ENCODE peak calls at places on chromosome 22, in seven cellular contexts. B, V, D, R, H, U and P are unnamed samples. For H3K36me3, the result is how much of the 10 kb centered on the place peaks cover.

GRCh38 chr22:29029202-29030000 is 32.2 kb downstream of the C22orf31 start:
- DNase-seq in B (no peak), V (no peak), D (peak), R (no peak), H (no peak), U (no peak), P (no peak)

GRCh38 chr22:47697861-47698260 is 935.4 kb downstream of the TBC1D22A start:
- DNase-seq in B (no peak), V (no peak), D (no peak), R (no peak), H (no peak), U (no peak), P (no peak)

GRCh38 chr22:38754247-38755154 is 1.3 kb downstream of the SUN2 start:
- DNase-seq in B (no peak), V (peak), D (peak), R (peak), H (peak), U (no peak), P (peak)

GRCh38 chr22:29337631-29338284 is 22.3 kb upstream of the RASL10A start:
- DNase-seq in B (no peak), V (no peak), D (no peak), R (no peak), H (no peak), U (no peak), P (no peak)

GRCh38 chr22:50544078-50544745 is 1.5 kb upstream of the KLHDC7B start:
- DNase-seq in B (peak), V (no peak), D (peak), R (peak), H (peak), U (peak), P (peak)

GRCh38 chr22:44451016-44451415 is 47.0 kb downstream of the RTL6 start:
- DNase-seq in B (no peak), V (no peak), D (no peak), R (no peak), H (peak), U (no peak), P (no peak)

GRCh38 chr22:38148252-38148651 is 33.4 kb downstream of the PLA2G6 start:
- DNase-seq in B (no peak), V (peak), D (no peak), R (no peak), H (no peak), U (no peak), P (no peak)

GRCh38 chr22:29266564-29267461 is 968 bp downstream of the RHBDD3 start:
- DNase-seq in B (no peak), V (no peak), D (peak), R (no peak), H (no peak), U (no peak), P (no peak)

GRCh38 chr22:29072979-29073617 is at the start of gene KREMEN1:
- DNase-seq in B (no peak), V (no peak), D (peak), R (no peak), H (no peak), U (no peak), P (no peak)

GRCh38 chr22:26581026-26581425 is 8.9 kb downstream of the TPST2 start:
- DNase-seq in B (no peak), V (no peak), D (no peak), R (no peak), H (no peak), U (no peak), P (no peak)

GRCh38 chr22:30893434-30894370 is 74.9 kb downstream of the MORC2 start:
- DNase-seq in B (no peak), V (no peak), D (no peak), R (no peak), H (no peak), U (no peak), P (no peak)

GRCh38 chr22:45615364-45615763 is 56.3 kb upstream of the ATXN10 start:
- DNase-seq in B (no peak), V (no peak), D (no peak), R (no peak), H (no peak), U (no peak), P (no peak)

GRCh38 chr22:50252081-50253045 is 1.3 kb upstream of the HDAC10 start:
- DNase-seq in B (peak), V (peak), D (peak), R (peak), H (peak), U (peak), P (peak)

GRCh38 chr22:32810241-32811133 is 9.0 kb downstream of the TIMP3 start:
- DNase-seq in B (no peak), V (peak), D (peak), R (no peak), H (no peak), U (no peak), P (no peak)

GRCh38 chr22:41919357-41920224 is 4.7 kb upstream of the SHISA8 start:
- DNase-seq in B (no peak), V (no peak), D (peak), R (no peak), H (peak), U (no peak), P (peak)

GRCh38 chr22:41687901-41688364 is 734 bp downstream of the SNU13 start:
- DNase-seq in B (no peak), V (peak), D (peak), R (no peak), H (peak), U (no peak), P (peak)

DNA sequence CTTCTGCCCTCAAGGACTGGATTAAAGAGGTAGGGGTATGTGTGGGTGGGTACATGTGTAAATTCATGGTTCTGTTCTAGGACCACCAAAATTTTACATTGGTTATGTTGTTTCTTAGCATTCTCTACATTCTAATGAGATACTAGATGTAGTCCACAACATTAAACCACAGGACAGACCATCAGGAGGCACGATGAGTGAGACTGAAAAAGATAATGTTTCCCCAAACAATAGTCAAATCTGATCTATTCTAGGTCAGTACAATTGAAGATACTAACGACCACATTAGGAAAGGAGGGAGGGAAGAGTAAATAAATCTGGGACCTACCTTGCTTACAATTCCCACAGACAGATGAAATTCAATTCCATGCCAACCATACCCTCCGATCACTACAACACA is 42.2 kb downstream of the MRTFA start:
- DNase-seq in B (no peak), V (no peak), D (no peak), R (no peak), H (no peak), U (no peak), P (no peak)
- H3K36me3 ChIP-seq in B (under half), V (under half), D (under half), R (under half), H (under half), U (under half), P (under half)

GRCh38 chr22:21629262-21630149 is at the start of gene YDJC:
- DNase-seq in B (peak), V (peak), D (peak), R (peak), H (peak), U (peak), P (peak)

GRCh38 chr22:21631025-21631424 is 1.2 kb upstream of the YDJC start:
- DNase-seq in B (no peak), V (no peak), D (no peak), R (no peak), H (no peak), U (no peak), P (no peak)

GRCh38 chr22:21626073-21626734 is 3.6 kb downstream of the YDJC start:
- DNase-seq in B (no peak), V (no peak), D (no peak), R (no peak), H (no peak), U (no peak), P (no peak)

GRCh38 chr22:21626735-21627469 is 2.9 kb downstream of the YDJC start:
- DNase-seq in B (no peak), V (no peak), D (no peak), R (no peak), H (no peak), U (no peak), P (no peak)

GRCh38 chr22:21628386-21629261 is 1.2 kb downstream of the YDJC start:
- DNase-seq in B (no peak), V (no peak), D (no peak), R (no peak), H (no peak), U (no peak), P (no peak)
- H3K27ac ChIP-seq in B (no peak), V (peak), D (no peak), R (peak), H (peak), U (peak), P (no peak)

GRCh38 chr22:19134874-19135273 is 3.8 kb downstream of the TSSK2 start:
- DNase-seq in B (no peak), V (no peak), D (no peak), R (no peak), H (no peak), U (no peak), P (no peak)
- H3K36me3 ChIP-seq in B (half or more), V (under half), D (under half), R (under half), H (half or more), U (half or more), P (under half)

DNA sequence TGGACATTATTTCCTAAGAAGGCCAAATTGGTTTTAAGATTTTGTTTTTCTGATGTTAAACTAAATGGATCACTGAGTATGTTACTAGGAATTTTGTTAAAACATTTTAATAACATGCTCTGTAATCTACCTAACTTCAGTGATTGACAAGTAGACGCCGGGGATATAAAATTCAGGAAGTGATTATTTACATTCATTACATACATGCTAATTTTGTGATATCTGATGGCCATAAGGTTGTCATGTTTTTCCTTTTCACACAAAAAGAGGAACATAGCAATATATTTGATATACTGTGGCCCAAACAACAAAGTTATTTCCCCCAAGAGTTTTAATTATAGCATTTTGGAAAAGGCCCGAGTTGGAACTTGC is 12.1 kb downstream of the SCUBE1 start:
- DNase-seq in B (no peak), V (no peak), D (no peak), R (no peak), H (no peak), U (no peak), P (no peak)
- H3K27ac ChIP-seq in B (no peak), V (no peak), D (no peak), R (no peak), H (no peak), U (no peak), P (no peak)